ENCODE peak calls at places on chromosomes 12 and 14, in four cellular contexts. F is aorta, X is mammary epithelial cell, B is gastrocnemius medialis. Q is an unnamed sample.

GRCh38 chr12:4323400-4323799 is 2.4 kb downstream of the TIGAR start:
- DNase-seq in F (no peak), X (no peak), B (no peak), Q (no peak)

GRCh38 chr12:124332900-124333299 is 38.0 kb downstream of the RFLNA start:
- DNase-seq in F (no peak), X (no peak), B (no peak), Q (no peak)

GRCh38 chr12:12349711-12350665 is at the start of gene MANSC1:
- DNase-seq in F (peak; percentile 83), X (no peak), B (peak; percentile 5), Q (no peak)

GRCh38 chr12:124094188-124094587 is 121.2 kb downstream of the ZNF664 start:
- DNase-seq in F (no peak), X (no peak), B (no peak), Q (no peak)

GRCh38 chr12:68521321-68521839 is 89.3 kb upstream of the RAP1B start:
- DNase-seq in F (no peak), X (peak; percentile 65), B (no peak), Q (peak; percentile 56)

GRCh38 chr14:53915364-53916014 is 41.1 kb downstream of the BMP4 start:
- DNase-seq in F (no peak), X (no peak), B (no peak), Q (no peak)

GRCh38 chr14:86055512-86055911 is 525.6 kb downstream of the FLRT2 start:
- DNase-seq in F (no peak), X (no peak), B (no peak), Q (peak; percentile 31)

GRCh38 chr12:56687225-56688128 is 607 bp downstream of the PTGES3 start:
- DNase-seq in F (peak; percentile 74), X (peak; percentile 50), B (peak; percentile 56), Q (no peak)

GRCh38 chr14:75650253-75651058 is 10.2 kb downstream of the ERG28 start:
- DNase-seq in F (no peak), X (no peak), B (no peak), Q (no peak)

GRCh38 chr12:123132951-123133619 is 17.8 kb downstream of the PITPNM2 start:
- DNase-seq in F (no peak), X (no peak), B (no peak), Q (no peak)

GRCh38 chr14:54354096-54354495 is 42.7 kb upstream of the CDKN3 start:
- DNase-seq in F (no peak), X (peak; percentile 39), B (no peak), Q (no peak)

GRCh38 chr12:87439990-87440827 is 589.0 kb downstream of the C12orf50 start:
- DNase-seq in F (no peak), X (peak; percentile 98), B (no peak), Q (peak; percentile 93)

GRCh38 chr12:12017135-12017581 is 53.6 kb upstream of the BCL2L14 start:
- DNase-seq in F (no peak), X (peak; percentile 15), B (no peak), Q (no peak)

GRCh38 chr12:119334459-119335170 is at the start of gene CCDC60:
- DNase-seq in F (no peak), X (no peak), B (no peak), Q (no peak)

GRCh38 chr12:76020731-76021672 is 10.6 kb downstream of the PHLDA1 start:
- DNase-seq in F (peak; percentile 64), X (peak; percentile 97), B (no peak), Q (peak; percentile 94)

GRCh38 chr12:23376238-23376637 is 573.2 kb downstream of the SOX5 start:
- DNase-seq in F (no peak), X (no peak), B (no peak), Q (no peak)

GRCh38 chr14:23121401-23121800 is 2.3 kb upstream of the CEBPE start:
- DNase-seq in F (peak; percentile 83), X (no peak), B (no peak), Q (no peak)

DNA sequence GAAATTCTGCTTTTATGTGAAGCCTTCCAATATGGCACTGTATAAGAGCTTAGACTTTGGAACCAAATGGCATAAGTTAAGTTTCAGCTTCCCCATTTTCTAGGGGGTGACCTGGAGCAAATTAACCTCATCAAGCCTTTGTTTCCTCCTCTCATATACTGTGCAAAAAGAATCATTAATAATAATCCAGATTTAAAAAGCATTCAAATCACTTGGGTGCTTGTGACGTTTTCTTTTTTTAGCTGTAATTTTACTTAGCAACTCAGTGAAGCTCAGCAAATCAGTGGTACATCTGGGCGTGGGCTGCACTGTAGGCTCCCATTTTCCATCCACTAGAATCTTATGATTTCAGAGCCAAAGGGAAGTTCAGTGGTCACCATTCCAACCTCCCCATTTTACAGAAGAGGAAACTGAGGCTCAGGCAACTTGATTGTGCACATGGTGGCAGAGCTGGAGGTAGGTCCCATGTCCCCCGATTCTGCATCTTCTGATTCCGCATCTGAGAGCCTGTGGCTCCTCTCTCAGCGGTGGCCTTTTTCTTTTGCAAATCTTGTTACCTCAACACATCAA is 131.2 kb downstream of the SNAPC1 start:
- DNase-seq in F (no peak), X (no peak), B (no peak), Q (no peak)
- H3K27ac ChIP-seq in F (no peak overlapping the region), X (no peak overlapping the region), B (no peak overlapping the region), Q (no peak overlapping the region)

DNA sequence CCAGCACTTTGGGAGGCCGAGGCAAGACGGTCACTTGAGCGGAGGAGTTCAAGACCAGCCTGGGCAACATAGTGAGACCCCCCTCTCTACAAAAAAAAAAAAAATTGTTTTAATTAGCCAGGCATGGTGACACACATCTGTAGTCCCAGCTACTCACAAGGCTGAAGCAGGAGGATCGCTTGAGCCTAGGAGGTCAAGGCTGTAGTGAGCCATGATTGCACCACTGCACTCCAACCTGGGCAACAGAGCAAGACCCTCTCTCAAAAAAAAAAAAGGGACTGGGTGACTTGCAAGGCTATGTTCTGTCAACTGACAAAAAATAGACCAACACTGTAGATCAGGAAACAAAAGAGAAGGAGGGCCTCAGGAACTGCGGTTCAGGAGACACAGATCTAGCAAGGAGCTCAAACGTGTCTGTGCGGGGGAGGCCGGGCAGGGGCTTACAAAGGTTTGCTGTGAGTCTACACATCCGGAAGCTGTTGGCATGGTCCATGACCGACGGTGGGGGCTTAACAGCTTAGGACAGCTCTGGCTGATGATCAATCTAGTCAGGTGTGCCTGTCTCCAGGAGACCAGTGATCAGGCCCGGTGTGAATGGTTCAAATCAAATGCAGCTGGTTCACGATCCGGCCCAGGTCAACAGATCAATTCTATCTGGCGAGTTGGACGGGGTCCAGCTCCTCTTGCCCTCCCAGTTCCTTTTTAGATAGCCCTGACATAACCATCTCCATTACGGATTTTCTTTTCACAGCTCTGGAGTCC is 31.7 kb upstream of the INF2 start:
- DNase-seq in F (no peak), X (no peak), B (no peak), Q (no peak)
- H3K27ac ChIP-seq in F (no peak overlapping the region), X (no peak overlapping the region), B (no peak overlapping the region), Q (no peak overlapping the region)

GRCh38 chr14:24774167-24774915 is 140.4 kb upstream of the GZMB start:
- DNase-seq in F (no peak), X (no peak), B (no peak), Q (no peak)
- H3K27ac ChIP-seq in F (no peak overlapping the region), X (no peak overlapping the region), B (peak overlapping the region; percentile 43), Q (no peak overlapping the region)

DNA sequence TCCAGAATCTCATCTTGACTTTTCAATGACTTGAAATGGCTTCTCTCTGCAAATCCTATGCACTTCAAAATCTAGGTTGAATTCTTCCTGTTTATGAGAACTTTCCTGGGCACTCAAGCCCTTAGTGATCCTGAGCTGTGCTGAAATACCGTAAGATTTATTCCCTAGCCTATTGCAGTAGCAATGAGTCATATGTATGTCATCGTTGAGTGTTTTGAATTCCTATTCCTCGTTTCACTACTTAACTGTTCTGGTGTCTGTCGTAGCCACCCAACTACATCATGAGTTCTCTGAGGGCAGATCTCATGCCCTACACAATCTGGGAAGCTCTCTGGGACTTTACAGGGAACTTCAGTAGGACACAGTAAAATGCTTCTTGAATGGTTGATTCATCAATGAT is 190.8 kb upstream of the TMEM132C start:
- DNase-seq in F (no peak), X (no peak), B (no peak), Q (no peak)
- H3K27ac ChIP-seq in F (no peak overlapping the region), X (no peak overlapping the region), B (no peak overlapping the region), Q (no peak overlapping the region)

GRCh38 chr12:92445253-92446081 is 257.3 kb upstream of the PLEKHG7 start:
- DNase-seq in F (no peak), X (peak; percentile 54), B (no peak), Q (no peak)
- H3K27ac ChIP-seq in F (no peak overlapping the region), X (peak overlapping the region; percentile 64), B (peak overlapping the region; percentile 65), Q (peak overlapping the region; percentile 75)

GRCh38 chr12:121748218-121748570 is 35.6 kb downstream of the TMEM120B start:
- DNase-seq in F (no peak), X (no peak), B (no peak), Q (no peak)
- H3K27ac ChIP-seq in F (no peak overlapping the region), X (no peak overlapping the region), B (peak overlapping the region; percentile 59), Q (no peak overlapping the region)

Q was measured in foreskin keratinocyte.